ENCODE peak calls at places on chromosomes 6 and 20, in seven cellular contexts. V is IMR-90, T is neuronal stem cell, C is H9, F is mesenchymal stem cell, I is H1, K is trophoblast cell. N is an unnamed sample.

GRCh38 chr6:34602318-34603111 is 46.4 kb upstream of the SPDEF start:
- DNase-seq in V (peak; percentile 28), T (no peak), C (no peak), F (peak; percentile 29), I (no peak), K (no peak), N (peak; percentile 39)

GRCh38 chr6:52664991-52665686 is 5.8 kb upstream of the TMEM14A start:
- DNase-seq in V (peak; percentile 19), T (no peak), C (no peak), F (peak; percentile 28), I (no peak), K (no peak), N (no peak)

GRCh38 chr6:108116781-108117426 is 42.4 kb upstream of the OSTM1 start:
- DNase-seq in V (no peak), T (no peak), C (peak; percentile 36), F (no peak), I (no peak), K (no peak), N (no peak)

GRCh38 chr20:54557836-54558590 is 82.6 kb downstream of the DOK5 start:
- DNase-seq in V (peak; percentile 50), T (no peak), C (no peak), F (no peak), I (no peak), K (no peak), N (no peak)

GRCh38 chr6:134628154-134628553 is 310.2 kb upstream of the SGK1 start:
- DNase-seq in V (no peak), T (no peak), C (no peak), F (no peak), I (no peak), K (no peak), N (no peak)

GRCh38 chr6:26501482-26501986 is 1.4 kb downstream of the BTN1A1 start:
- DNase-seq in V (peak; percentile 25), T (no peak), C (peak; percentile 54), F (peak; percentile 37), I (peak; percentile 7), K (no peak), N (peak; percentile 42)

GRCh38 chr6:155056756-155057155 is 61.6 kb downstream of the TIAM2 start:
- DNase-seq in V (no peak), T (no peak), C (no peak), F (no peak), I (no peak), K (no peak), N (no peak)

GRCh38 chr6:160767019-160767646 is 65.1 kb downstream of the PLG start:
- DNase-seq in V (no peak), T (peak; percentile 63), C (peak; percentile 82), F (peak; percentile 6), I (peak; percentile 46), K (peak; percentile 33), N (peak; percentile 85)

GRCh38 chr20:41631826-41632225 is 13.6 kb upstream of the CHD6 start:
- DNase-seq in V (peak; percentile 35), T (no peak), C (no peak), F (no peak), I (no peak), K (no peak), N (no peak)

GRCh38 chr20:25257756-25258462 is 10.0 kb downstream of the PYGB start:
- DNase-seq in V (no peak), T (no peak), C (peak; percentile 20), F (no peak), I (no peak), K (no peak), N (no peak)

GRCh38 chr6:166626177-166627038 is 643 bp downstream of the RPS6KA2 start:
- DNase-seq in V (peak; percentile 49), T (peak; percentile 17), C (no peak), F (peak; percentile 61), I (no peak), K (no peak), N (peak; percentile 80)

GRCh38 chr6:106939848-106940247 is 34.7 kb downstream of the CD24 start:
- DNase-seq in V (no peak), T (no peak), C (no peak), F (no peak), I (no peak), K (no peak), N (no peak)

GRCh38 chr6:35602133-35602946 is 86.4 kb downstream of the FKBP5 start:
- DNase-seq in V (peak; percentile 32), T (no peak), C (no peak), F (peak; percentile 82), I (no peak), K (no peak), N (peak; percentile 48)

GRCh38 chr6:122678841-122679240 is 68.6 kb downstream of the PKIB start:
- DNase-seq in V (no peak), T (no peak), C (no peak), F (no peak), I (no peak), K (no peak), N (peak; percentile 14)

GRCh38 chr20:2292711-2293110 is 3.1 kb upstream of the TGM3 start:
- DNase-seq in V (no peak), T (no peak), C (no peak), F (no peak), I (no peak), K (peak; percentile 33), N (no peak)

GRCh38 chr20:57619053-57619831 is 984 bp downstream of the ZBP1 start:
- DNase-seq in V (no peak), T (no peak), C (no peak), F (no peak), I (no peak), K (no peak), N (no peak)

GRCh38 chr6:20791932-20792331 is 257.7 kb downstream of the CDKAL1 start:
- DNase-seq in V (no peak), T (no peak), C (no peak), F (no peak), I (no peak), K (no peak), N (no peak)

GRCh38 chr6:16334671-16335070 is 96.3 kb downstream of the GMPR start:
- DNase-seq in V (peak; percentile 94), T (no peak), C (no peak), F (peak; percentile 95), I (no peak), K (peak; percentile 86), N (peak; percentile 29)

GRCh38 chr6:7624781-7625710 is 35.0 kb downstream of the SNRNP48 start:
- DNase-seq in V (no peak), T (peak; percentile 24), C (no peak), F (peak; percentile 19), I (no peak), K (no peak), N (peak; percentile 34)

GRCh38 chr6:89148016-89148750 is 2.3 kb downstream of the PM20D2 start:
- DNase-seq in V (peak; percentile 30), T (no peak), C (no peak), F (no peak), I (no peak), K (no peak), N (no peak)

GRCh38 chr20:34066476-34067090 is 45.5 kb downstream of the EIF2S2 start:
- DNase-seq in V (peak; percentile 56), T (no peak), C (no peak), F (peak; percentile 20), I (no peak), K (no peak), N (peak; percentile 44)

GRCh38 chr6:44223471-44224153 is at the start of gene SLC29A1:
- DNase-seq in V (peak; percentile 28), T (peak; percentile 65), C (peak; percentile 84), F (peak; percentile 47), I (no peak), K (no peak), N (peak; percentile 86)

GRCh38 chr6:27206806-27207205 is 40.7 kb upstream of the PRSS16 start:
- DNase-seq in V (no peak), T (no peak), C (no peak), F (no peak), I (no peak), K (no peak), N (no peak)

GRCh38 chr6:74455786-74456185 is 750.1 kb downstream of the COL12A1 start:
- DNase-seq in V (no peak), T (no peak), C (no peak), F (no peak), I (no peak), K (no peak), N (no peak)
- H4K8ac ChIP-seq in V (no peak overlapping the region), T (no peak overlapping the region), C (no peak overlapping the region), F (no peak overlapping the region), I (no peak overlapping the region), K (no peak overlapping the region), N (no peak overlapping the region)

DNA sequence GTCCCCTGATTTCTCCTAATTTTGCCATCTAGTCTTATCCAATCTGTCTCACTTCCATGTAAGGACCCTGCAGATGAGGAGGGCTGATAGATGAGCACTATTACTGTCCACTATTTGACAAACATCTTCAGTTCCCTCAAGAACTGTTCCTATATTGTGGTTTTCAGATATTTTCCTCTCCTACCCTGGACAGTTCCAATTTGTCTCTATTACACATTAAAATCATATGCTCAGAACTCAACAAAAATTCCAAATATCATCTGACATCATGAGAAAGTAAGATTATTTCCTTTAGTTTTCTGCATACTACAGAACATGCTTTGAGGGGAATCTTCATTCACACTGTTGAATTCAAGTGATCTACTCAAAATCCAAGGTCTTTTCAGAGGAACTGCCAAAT is 265.6 kb upstream of the ARID1B start:
- DNase-seq in V (no peak), T (no peak), C (no peak), F (no peak), I (no peak), K (no peak), N (no peak)
- H3K18ac ChIP-seq in V (no peak overlapping the region), T (no peak overlapping the region), C (no peak overlapping the region), F (no peak overlapping the region), I (no peak overlapping the region), K (no peak overlapping the region), N (no peak overlapping the region)

DNA sequence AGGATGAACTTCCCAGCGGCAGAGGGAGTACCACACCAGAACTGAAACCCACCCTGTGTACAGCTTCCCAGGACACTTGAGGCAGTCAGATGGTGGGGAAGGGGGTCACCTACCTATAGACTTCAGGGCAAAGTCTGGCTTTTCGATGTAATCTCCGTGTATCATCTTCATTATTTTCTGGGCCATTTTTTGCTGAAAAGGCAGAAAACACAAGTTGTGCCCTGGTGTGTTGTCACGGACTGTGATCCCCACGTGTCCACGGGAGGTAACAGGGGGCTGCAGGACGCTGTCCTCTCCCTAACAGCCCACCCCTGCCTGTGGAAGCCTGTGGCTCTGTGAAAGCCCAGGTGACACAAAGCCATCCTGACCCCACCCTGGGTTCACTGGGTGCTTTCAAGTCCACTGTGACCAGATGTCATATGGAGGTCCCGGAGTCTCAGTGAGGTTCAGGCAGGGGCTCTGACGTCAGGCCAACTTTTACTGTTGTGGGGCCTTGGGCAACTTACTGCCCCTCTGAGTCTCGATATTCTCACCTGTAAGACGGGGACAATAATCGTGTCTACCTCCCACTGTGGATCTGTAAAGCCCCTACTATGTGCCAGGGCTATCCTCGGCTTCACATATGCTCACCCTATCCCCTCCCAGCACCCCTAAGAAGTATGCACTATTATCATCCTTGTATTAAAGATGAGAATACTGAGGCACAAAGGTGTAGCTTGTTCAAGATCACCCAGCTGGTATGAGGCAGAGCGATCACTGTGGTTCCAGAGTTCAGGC is 14.5 kb downstream of the SUN5 start:
- DNase-seq in V (no peak), T (no peak), C (no peak), F (no peak), I (no peak), K (no peak), N (no peak)
- H2BK5ac ChIP-seq in V (no peak overlapping the region), T (no peak overlapping the region), C (no peak overlapping the region), F (no peak overlapping the region), I (no peak overlapping the region), K (no peak overlapping the region), N (no peak overlapping the region)

DNA sequence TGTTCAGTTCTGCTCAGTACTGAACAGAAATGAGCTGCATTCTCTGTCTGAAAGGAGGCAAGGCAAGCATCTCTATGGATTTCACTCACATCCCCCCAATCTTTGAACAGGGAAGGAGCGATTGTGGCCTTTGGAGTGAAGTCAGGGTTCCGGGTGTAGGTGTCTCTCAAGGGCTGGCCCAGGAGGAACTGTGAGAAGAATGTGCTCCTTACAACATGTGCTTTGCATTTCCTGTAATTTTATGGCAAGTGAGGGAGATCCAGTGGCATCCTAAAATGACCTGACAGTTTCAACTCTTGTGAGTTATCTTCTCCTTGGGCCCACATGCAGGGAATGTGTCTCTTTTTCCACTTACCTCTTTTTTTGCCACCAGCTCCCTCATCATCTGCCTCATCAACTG is 63.0 kb upstream of the RIN2 start:
- DNase-seq in V (no peak), T (no peak), C (no peak), F (no peak), I (no peak), K (no peak), N (peak; percentile 7)
- H4K8ac ChIP-seq in V (no peak overlapping the region), T (no peak overlapping the region), C (no peak overlapping the region), F (no peak overlapping the region), I (no peak overlapping the region), K (no peak overlapping the region), N (no peak overlapping the region)